ENCODE peak calls at places on chromosomes 4 and X, in four cellular contexts. One of them, this sample, is unnamed.

GRCh38 chr4:54568184-54568583 is 89.6 kb upstream of the KIT start:
- DNase-seq in fibroblast of the aortic adventitia: peak
- DNase-seq in astrocyte: peak
- DNase-seq in AG09309: peak
- DNase-seq in this sample: peak

GRCh38 chr4:186144180-186144579 is 39.7 kb downstream of the FAM149A start:
- DNase-seq in fibroblast of the aortic adventitia: peak
- DNase-seq in astrocyte: peak
- DNase-seq in AG09309: no peak
- DNase-seq in this sample: peak

GRCh38 chr4:38314663-38315062 is 349.3 kb upstream of the KLF3 start:
- DNase-seq in fibroblast of the aortic adventitia: no peak
- DNase-seq in astrocyte: no peak
- DNase-seq in AG09309: no peak
- DNase-seq in this sample: no peak

GRCh38 chr4:168993724-168994510 is 16.1 kb downstream of the CBR4 start:
- DNase-seq in fibroblast of the aortic adventitia: peak
- DNase-seq in astrocyte: peak
- DNase-seq in AG09309: peak
- DNase-seq in this sample: peak

GRCh38 chr4:177554966-177555574 is 112.8 kb upstream of the AGA start:
- DNase-seq in fibroblast of the aortic adventitia: peak
- DNase-seq in astrocyte: no peak
- DNase-seq in AG09309: no peak
- DNase-seq in this sample: peak

GRCh38 chr4:183436417-183436816 is 8.0 kb upstream of the CDKN2AIP start:
- DNase-seq in fibroblast of the aortic adventitia: no peak
- DNase-seq in astrocyte: no peak
- DNase-seq in AG09309: no peak
- DNase-seq in this sample: no peak

GRCh38 chr4:63528592-63528991 is 880.7 kb downstream of the TECRL start:
- DNase-seq in fibroblast of the aortic adventitia: no peak
- DNase-seq in astrocyte: no peak
- DNase-seq in AG09309: no peak
- DNase-seq in this sample: peak

GRCh38 chrX:115892787-115893671 is 277.5 kb upstream of the AGTR2 start:
- DNase-seq in fibroblast of the aortic adventitia: peak
- DNase-seq in astrocyte: peak
- DNase-seq in AG09309: peak
- DNase-seq in this sample: peak

GRCh38 chr4:186771624-186772023 is 48.0 kb upstream of the FAT1 start:
- DNase-seq in fibroblast of the aortic adventitia: no peak
- DNase-seq in astrocyte: no peak
- DNase-seq in AG09309: no peak
- DNase-seq in this sample: no peak

GRCh38 chr4:52939739-52940138 is 77.6 kb downstream of the RASL11B start:
- DNase-seq in fibroblast of the aortic adventitia: no peak
- DNase-seq in astrocyte: no peak
- DNase-seq in AG09309: no peak
- DNase-seq in this sample: no peak

GRCh38 chr4:153348006-153348405 is 3.5 kb downstream of the MND1 start:
- DNase-seq in fibroblast of the aortic adventitia: no peak
- DNase-seq in astrocyte: peak
- DNase-seq in AG09309: no peak
- DNase-seq in this sample: no peak

GRCh38 chrX:103585421-103586313 is at the start of gene TCEAL4:
- DNase-seq in fibroblast of the aortic adventitia: peak
- DNase-seq in astrocyte: no peak
- DNase-seq in AG09309: no peak
- DNase-seq in this sample: peak

GRCh38 chr4:55820260-55820659 is 670 bp downstream of the EXOC1L start:
- DNase-seq in fibroblast of the aortic adventitia: no peak
- DNase-seq in astrocyte: no peak
- DNase-seq in AG09309: no peak
- DNase-seq in this sample: no peak

GRCh38 chr4:126916626-126917140 is 716.1 kb upstream of the INTU start:
- DNase-seq in fibroblast of the aortic adventitia: peak
- DNase-seq in astrocyte: peak
- DNase-seq in AG09309: peak
- DNase-seq in this sample: peak

GRCh38 chrX:86133761-86134160 is 14.5 kb upstream of the DACH2 start:
- DNase-seq in fibroblast of the aortic adventitia: peak
- DNase-seq in astrocyte: no peak
- DNase-seq in AG09309: no peak
- DNase-seq in this sample: peak

GRCh38 chr4:143260750-143261149 is 75.9 kb upstream of the GAB1 start:
- DNase-seq in fibroblast of the aortic adventitia: no peak
- DNase-seq in astrocyte: no peak
- DNase-seq in AG09309: no peak
- DNase-seq in this sample: no peak

GRCh38 chr4:2284934-2285664 is 23.2 kb upstream of the MXD4 start:
- DNase-seq in fibroblast of the aortic adventitia: peak
- DNase-seq in astrocyte: peak
- DNase-seq in AG09309: peak
- DNase-seq in this sample: peak

GRCh38 chr4:116385583-116385982 is 699.8 kb downstream of the TRAM1L1 start:
- DNase-seq in fibroblast of the aortic adventitia: no peak
- DNase-seq in astrocyte: no peak
- DNase-seq in AG09309: no peak
- DNase-seq in this sample: no peak

GRCh38 chr4:157217708-157218107 is 2.8 kb upstream of the GRIA2 start:
- DNase-seq in fibroblast of the aortic adventitia: peak
- DNase-seq in astrocyte: peak
- DNase-seq in AG09309: no peak
- DNase-seq in this sample: peak

GRCh38 chr4:48905363-48906015 is 1.1 kb downstream of the OCIAD2 start:
- DNase-seq in fibroblast of the aortic adventitia: peak
- DNase-seq in astrocyte: peak
- DNase-seq in AG09309: no peak
- DNase-seq in this sample: peak

GRCh38 chrX:138914751-138915150 is 203.2 kb upstream of the FGF13 start:
- DNase-seq in fibroblast of the aortic adventitia: peak
- DNase-seq in astrocyte: peak
- DNase-seq in AG09309: no peak
- DNase-seq in this sample: no peak

GRCh38 chr4:85427123-85427522 is 47.8 kb upstream of the ARHGAP24 start:
- DNase-seq in fibroblast of the aortic adventitia: no peak
- DNase-seq in astrocyte: no peak
- DNase-seq in AG09309: no peak
- DNase-seq in this sample: no peak

GRCh38 chr4:65007841-65008439 is 598.7 kb upstream of the TECRL start:
- DNase-seq in fibroblast of the aortic adventitia: peak
- DNase-seq in astrocyte: peak
- DNase-seq in AG09309: peak
- DNase-seq in this sample: peak

GRCh38 chr4:106529348-106530033 is 160.9 kb upstream of the GIMD1 start:
- DNase-seq in fibroblast of the aortic adventitia: peak
- DNase-seq in astrocyte: peak
- DNase-seq in AG09309: no peak
- DNase-seq in this sample: peak

DNA sequence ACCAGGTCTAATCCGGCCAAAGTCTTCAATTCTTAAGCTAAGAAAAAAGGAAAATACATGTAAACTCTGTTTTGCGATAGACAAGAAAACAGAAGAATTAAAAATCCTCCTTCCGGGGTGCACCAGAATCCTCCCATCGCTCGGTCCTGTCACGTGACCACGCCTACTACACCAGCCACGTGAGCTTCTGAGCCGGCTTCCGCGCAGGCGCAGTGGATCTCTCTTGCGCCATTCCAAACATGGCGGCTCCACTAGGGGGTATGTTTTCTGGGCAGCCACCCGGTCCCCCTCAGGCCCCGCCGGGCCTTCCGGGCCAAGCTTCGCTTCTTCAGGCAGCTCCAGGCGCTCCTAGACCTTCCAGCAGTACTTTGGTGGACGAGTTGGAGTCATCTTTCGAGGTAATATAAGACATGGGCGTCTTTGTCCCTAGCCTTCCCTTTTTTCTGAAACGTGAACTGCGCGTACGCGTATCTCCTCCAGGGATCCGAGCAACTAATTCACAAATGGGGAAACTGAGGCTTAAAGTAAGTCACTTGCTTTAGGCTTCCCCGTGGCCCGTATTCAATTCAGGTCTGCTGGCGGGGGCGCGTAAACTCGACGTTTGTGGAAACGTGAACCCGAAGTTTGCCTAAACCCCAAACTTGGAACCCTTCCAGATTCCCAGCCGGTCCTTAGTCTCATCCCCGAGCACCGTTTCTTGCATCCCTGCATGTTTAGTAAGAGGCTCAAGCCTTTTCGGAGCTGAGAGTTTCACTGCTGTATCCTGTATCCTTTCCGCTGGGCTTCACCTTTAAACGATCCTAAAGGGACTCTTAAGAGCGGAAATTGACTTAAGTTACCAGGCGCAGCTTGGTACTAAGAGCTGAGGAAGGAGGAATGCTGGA is at the start of gene MED28:
- DNase-seq in fibroblast of the aortic adventitia: peak
- DNase-seq in astrocyte: peak
- DNase-seq in AG09309: peak
- DNase-seq in this sample: peak
- TF ChIP-seq CTCF in fibroblast of the aortic adventitia: peak
- TF ChIP-seq CTCF in astrocyte: no peak
- TF ChIP-seq CTCF in AG09309: no peak
- TF ChIP-seq CTCF in this sample: no peak

GRCh38 chrX:107656965-107657364 is 28.7 kb downstream of the PRPS1 start:
- DNase-seq in fibroblast of the aortic adventitia: no peak
- DNase-seq in astrocyte: no peak
- DNase-seq in AG09309: no peak
- DNase-seq in this sample: no peak

GRCh38 chrX:107658660-107659059 is 30.4 kb downstream of the PRPS1 start:
- DNase-seq in fibroblast of the aortic adventitia: no peak
- DNase-seq in astrocyte: no peak
- DNase-seq in AG09309: no peak
- DNase-seq in this sample: no peak

GRCh38 chrX:107659286-107659685 is 31.0 kb downstream of the PRPS1 start:
- DNase-seq in fibroblast of the aortic adventitia: no peak
- DNase-seq in astrocyte: no peak
- DNase-seq in AG09309: no peak
- DNase-seq in this sample: no peak

GRCh38 chrX:107659768-107660167 is 31.5 kb downstream of the PRPS1 start:
- DNase-seq in fibroblast of the aortic adventitia: peak
- DNase-seq in astrocyte: no peak
- DNase-seq in AG09309: no peak
- DNase-seq in this sample: peak

DNA sequence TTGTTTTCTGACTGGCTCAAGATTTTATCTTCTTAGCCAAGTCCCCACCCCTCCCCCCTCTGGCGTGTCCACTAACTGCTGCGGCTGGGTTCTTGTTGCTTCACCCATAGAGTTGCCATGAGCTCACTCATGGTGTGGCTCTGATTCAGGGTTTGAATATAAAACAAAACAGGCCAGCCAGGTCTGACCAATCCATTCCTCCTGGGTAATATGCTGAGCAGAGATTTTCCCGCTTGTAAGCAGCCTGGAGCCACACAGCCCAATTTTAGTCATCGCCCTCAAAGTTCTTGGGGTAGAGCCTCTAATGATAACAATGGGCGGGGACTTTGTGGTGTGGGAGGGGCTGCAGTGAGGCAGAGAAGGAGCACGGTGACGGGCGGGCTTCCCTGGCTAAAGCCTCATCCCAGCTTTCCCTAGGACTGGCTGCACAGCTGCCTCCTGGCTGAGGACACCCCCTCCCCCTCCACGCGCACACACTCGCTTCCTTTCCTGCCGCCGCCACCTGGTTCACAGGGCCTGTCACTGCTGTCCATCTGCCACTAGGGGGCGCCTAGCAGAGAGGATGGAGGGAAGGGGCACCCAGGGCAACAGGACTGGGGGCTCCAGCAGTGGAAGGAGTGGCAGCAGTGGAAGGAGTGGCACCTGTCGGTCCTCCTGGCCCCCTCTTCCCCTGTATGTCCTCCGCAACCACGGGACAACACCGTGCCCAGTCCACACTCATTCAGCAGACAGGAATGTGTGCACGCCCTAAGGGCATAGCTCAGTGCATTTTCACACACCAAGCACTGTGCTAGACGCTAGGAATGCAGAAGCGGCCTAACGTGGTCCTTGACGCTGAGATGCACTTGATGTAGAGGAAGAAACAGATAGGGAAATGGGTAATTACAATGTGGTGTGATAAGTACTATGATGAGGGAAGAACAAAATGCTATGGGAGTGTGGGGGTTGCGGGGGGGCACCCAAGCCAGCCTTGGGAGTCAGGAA is 26.8 kb downstream of the PRPS1 start:
- DNase-seq in fibroblast of the aortic adventitia: peak
- DNase-seq in astrocyte: peak
- DNase-seq in AG09309: peak
- DNase-seq in this sample: peak
- H3K4me3 ChIP-seq in fibroblast of the aortic adventitia: peak
- H3K4me3 ChIP-seq in astrocyte: peak
- H3K4me3 ChIP-seq in AG09309: peak
- H3K4me3 ChIP-seq in this sample: no peak

DNA sequence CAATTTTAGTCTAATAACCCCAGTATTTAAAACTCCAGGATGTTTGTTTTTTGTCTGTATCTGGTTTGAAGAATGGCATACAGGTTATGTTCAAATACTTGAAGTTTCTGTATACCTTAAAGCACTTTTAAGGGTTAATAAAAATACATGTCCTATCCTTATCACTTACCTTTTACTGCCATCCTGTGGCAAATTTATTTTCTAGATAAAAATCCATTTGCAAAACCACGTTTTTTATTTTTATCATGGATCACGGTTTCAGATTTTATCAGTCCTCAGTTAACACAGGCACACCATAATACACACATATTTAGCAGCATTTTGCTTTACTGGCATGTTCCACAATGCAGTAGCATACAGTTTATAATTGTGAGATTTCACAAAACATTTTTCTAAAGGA is 113.3 kb upstream of the H2AZ1 start:
- DNase-seq in fibroblast of the aortic adventitia: no peak
- DNase-seq in astrocyte: no peak
- DNase-seq in AG09309: no peak
- DNase-seq in this sample: peak
- TF ChIP-seq CTCF in fibroblast of the aortic adventitia: no peak
- TF ChIP-seq CTCF in astrocyte: no peak
- TF ChIP-seq CTCF in AG09309: no peak
- TF ChIP-seq CTCF in this sample: no peak

DNA sequence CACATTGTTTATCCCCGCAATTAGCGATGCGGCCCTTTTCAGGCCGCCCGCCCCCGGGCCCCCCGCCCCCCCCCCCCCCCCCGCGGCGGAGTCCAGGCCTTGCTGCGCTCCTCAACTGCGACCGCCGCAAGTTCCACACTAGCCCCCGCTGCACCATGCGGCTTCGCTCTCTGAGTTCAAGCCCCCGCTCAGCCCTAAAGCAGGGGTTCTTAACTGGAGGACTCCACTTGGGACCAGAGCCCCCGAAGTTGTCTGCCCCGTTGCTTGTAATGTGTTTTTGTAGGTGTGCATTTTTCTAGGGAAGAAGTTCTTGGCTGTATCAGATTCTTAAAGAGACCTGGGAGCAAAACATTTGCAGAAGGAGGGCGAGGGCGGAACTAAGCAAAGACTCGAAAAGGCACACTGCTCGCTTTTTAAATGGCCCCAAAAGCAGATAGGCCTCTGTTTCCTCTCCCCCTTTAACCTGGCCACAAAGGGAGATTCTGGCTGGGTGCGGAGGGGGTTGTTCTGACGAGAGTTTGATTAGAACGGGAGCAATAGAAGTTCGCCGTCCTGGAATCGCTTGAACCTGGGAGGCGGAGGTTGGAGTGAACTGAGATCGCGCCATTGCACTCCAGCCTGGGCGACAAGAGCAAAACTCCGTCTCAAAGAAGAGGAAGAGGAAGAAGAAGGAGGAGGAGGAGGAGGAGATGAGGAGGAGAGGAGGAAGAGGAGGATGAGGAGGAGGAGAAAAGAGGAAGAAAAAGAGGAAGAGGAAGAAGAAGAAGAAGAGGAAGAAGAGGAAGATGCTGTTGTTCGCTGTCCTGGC is 2.3 kb upstream of the MSX1 start:
- DNase-seq in fibroblast of the aortic adventitia: no peak
- DNase-seq in astrocyte: no peak
- DNase-seq in AG09309: no peak
- DNase-seq in this sample: no peak
- H3K4me3 ChIP-seq in fibroblast of the aortic adventitia: no peak
- H3K4me3 ChIP-seq in astrocyte: no peak
- H3K4me3 ChIP-seq in AG09309: no peak
- H3K4me3 ChIP-seq in this sample: no peak

This sample was measured in cardiac fibroblast.